ENCODE peak calls at places on chromosomes 5 and 9, in six cellular contexts. K is suprapubic skin, Z is spleen, B is HCT116, V is uterus, U is breast epithelium. I is an unnamed sample.

GRCh38 chr9:19513671-19514275 is 105.0 kb downstream of the ACER2 start:
- DNase-seq in B (no peak), V (no peak), U (no peak), K (no peak), Z (no peak), I (no peak)

GRCh38 chr9:33320568-33321261 is 30.4 kb downstream of the NFX1 start:
- DNase-seq in U (no peak), V (no peak), B (no peak), Z (no peak), K (no peak), I (no peak)

GRCh38 chr5:139481580-139482049 is 943 bp downstream of the STING1 start:
- DNase-seq in B (no peak), Z (peak; percentile 78), U (no peak), K (no peak), V (peak; percentile 38), I (no peak)

GRCh38 chr5:37043693-37044092 is 167.1 kb downstream of the NIPBL start:
- DNase-seq in K (no peak), V (no peak), U (no peak), Z (no peak), B (no peak), I (no peak)

GRCh38 chr5:125450803-125451202 is 704.4 kb upstream of the ZNF608 start:
- DNase-seq in K (no peak), V (no peak), U (no peak), Z (no peak), B (no peak), I (no peak)

GRCh38 chr5:172699999-172700685 is 59.1 kb downstream of the NEURL1B start:
- DNase-seq in B (no peak), V (no peak), Z (peak; percentile 55), K (no peak), U (no peak), I (no peak)

GRCh38 chr5:58281189-58281588 is 178.7 kb downstream of the PLK2 start:
- DNase-seq in B (no peak), V (no peak), K (no peak), Z (no peak), U (no peak), I (no peak)

GRCh38 chr5:149837680-149838269 is 106.8 kb downstream of the PDE6A start:
- DNase-seq in B (peak; percentile 54), U (peak; percentile 68), V (no peak), K (no peak), Z (peak; percentile 72), I (peak; percentile 26)

GRCh38 chr5:110086658-110087388 is 397.1 kb downstream of the MAN2A1 start:
- DNase-seq in K (peak; percentile 81), B (no peak), U (no peak), V (peak; percentile 16), Z (no peak), I (peak; percentile 73)

GRCh38 chr5:94524841-94525697 is 93.3 kb downstream of the KIAA0825 start:
- DNase-seq in B (peak; percentile 32), K (no peak), U (no peak), V (no peak), Z (no peak), I (no peak)

DNA sequence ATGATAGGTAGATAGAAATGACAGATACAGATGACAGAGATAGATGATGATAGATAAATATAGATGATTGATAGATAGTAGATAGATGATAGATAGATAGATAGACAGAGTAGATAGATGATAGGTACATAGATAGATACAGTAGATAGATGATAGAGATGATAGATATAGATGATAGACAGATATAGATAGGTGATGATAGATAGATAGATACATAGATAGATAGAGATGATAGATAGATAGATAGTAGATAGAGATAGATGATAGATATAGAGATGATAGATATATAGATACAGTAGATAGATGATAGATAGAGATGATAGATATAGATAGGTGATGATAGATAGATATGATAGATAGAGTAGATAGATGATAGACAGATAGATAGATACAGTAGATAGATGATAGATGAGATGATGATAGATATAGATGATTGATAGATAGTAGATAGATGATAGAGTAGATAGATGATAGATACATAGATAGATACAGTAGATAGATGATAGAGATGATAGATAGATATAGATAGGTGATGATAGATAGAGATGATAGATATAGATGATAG is 95.7 kb upstream of the SMIM23 start:
- DNase-seq in K (no peak), B (no peak), U (no peak), Z (no peak), V (no peak), I (no peak)
- TF ChIP-seq CTCF in K (no peak), B (no peak), U (no peak), Z (no peak), V (no peak), I (no peak)

GRCh38 chr5:54205453-54205852 is 104.9 kb downstream of the ARL15 start:
- DNase-seq in Z (no peak), B (no peak), V (no peak), K (no peak), U (no peak), I (no peak)

GRCh38 chr5:54205918-54206317 is 104.5 kb downstream of the ARL15 start:
- DNase-seq in V (no peak), Z (no peak), B (no peak), U (no peak), K (no peak), I (no peak)

GRCh38 chr5:54207566-54207965 is 102.8 kb downstream of the ARL15 start:
- DNase-seq in V (no peak), U (no peak), Z (no peak), B (no peak), K (no peak), I (no peak)

GRCh38 chr5:54211912-54212311 is 98.5 kb downstream of the ARL15 start:
- DNase-seq in K (no peak), U (no peak), Z (no peak), B (no peak), V (no peak), I (no peak)

DNA sequence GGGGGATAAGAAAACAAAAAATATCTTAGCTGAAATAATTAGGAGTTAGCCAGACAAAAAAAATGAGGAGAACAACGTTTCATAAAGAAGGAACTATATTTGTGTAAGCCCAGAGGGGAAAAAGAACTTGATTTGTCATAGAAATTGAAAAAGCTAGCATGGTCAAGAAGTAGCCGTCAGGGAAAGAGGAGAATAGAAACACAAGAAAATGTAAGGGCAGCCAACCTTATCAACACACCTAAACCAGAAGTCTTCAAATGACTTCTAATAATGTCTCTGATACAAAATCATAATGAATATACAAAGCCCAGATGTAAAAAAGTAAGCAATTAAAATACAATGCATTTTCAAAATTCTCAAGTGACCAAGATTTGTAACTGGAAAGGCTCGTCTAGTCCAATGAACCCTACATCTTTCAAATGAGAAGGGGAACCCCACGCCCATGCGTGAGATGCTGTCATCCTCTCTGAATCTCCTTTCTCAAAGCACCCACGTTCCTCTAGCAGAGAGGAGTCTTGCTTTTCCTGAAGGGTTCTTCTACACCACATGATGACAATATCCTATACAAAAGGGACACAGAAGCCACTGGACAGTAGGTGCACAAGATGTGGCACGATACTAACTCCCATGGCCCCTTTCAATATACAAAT is 103.7 kb downstream of the ARL15 start:
- DNase-seq in B (no peak), Z (no peak), K (no peak), V (no peak), U (no peak), I (no peak)
- H3K27ac ChIP-seq in B (no peak overlapping the region), Z (no peak overlapping the region), K (no peak overlapping the region), V (no peak overlapping the region), U (no peak overlapping the region), I (no peak overlapping the region)

GRCh38 chr9:131308452-131308851 is 18.9 kb downstream of the PLPP7 start:
- DNase-seq in K (peak; percentile 65), Z (no peak), B (no peak), U (no peak), V (no peak), I (no peak)
- TF ChIP-seq POLR2A in K (no peak), Z (no peak), B (no peak), U (no peak), V (no peak), I (no peak)

DNA sequence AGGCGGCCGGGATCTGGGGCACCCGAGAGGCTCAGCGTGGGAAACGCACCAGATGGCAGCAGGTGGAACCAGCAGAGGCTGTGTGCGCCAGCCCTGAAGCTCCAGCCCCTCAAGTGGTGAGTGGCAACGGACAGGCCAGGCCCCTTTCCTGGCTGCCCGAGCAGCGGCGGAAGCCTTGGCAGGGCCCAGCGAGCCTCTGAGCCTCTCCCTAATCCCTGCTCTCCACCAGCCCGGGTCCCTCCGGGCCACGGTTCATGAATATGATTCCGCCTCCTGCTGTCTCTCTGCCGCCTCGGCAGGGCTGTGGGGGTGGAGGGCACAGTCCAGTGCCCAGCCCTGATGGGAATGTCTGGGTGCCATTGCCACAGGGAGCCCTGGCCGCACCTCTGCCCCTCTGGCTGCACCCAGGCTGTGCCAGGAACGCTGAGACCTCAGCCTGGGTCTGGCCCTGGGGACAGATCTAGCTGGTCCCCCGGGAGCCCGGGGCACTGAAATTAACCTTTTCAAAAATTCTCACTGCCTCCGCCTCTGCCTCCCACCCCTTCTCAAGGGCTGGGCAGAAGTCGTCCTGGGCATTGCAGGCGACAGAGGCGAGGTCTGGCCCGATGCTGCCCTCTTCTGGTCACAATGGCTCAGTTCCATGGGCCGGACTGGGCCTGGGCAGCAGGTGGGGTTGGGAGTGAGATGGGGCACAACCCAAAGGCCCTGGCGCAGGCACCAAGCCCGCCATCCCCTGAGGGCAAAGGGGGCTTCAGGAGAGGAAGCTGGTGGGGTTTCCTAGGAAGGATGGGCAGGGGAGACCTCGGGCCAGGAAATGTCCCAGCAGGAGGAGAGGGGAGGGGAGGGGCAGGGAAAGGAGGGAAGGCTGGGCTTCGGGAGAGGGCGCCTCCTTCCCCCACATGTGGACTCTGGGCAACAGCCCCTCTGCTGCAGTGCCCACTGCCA is 20.3 kb downstream of the CCDC187 start:
- DNase-seq in Z (peak; percentile 94), V (peak; percentile 70), B (peak; percentile 54), U (peak; percentile 79), K (no peak), I (peak; percentile 61)
- TF ChIP-seq CTCF in Z (peak; percentile 85), V (peak; percentile 70), B (peak; percentile 94), U (peak; percentile 69), K (peak; percentile 58), I (peak; percentile 87)

DNA sequence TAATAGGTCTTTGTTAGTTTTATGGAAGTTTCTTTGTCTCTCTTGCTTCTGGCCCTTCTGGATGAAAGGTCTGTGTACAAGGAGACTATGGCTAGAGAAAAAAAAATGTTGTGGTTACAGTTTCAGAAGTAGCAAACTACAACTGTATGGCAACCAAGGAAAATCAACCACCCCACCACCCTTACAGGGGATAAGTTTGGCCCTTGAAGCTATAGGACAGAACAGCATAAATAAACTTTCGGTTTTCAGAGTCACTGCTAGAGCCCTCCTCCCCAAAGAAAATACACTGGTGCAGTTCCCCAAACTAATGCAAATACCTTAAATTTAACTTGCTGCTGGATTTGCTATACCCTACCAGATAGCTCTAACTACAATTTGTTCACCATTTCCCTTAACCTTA is 1216.7 kb downstream of the EFNA5 start:
- DNase-seq in V (no peak), B (no peak), K (no peak), U (no peak), Z (no peak), I (no peak)
- H3K27ac ChIP-seq in V (no peak overlapping the region), B (no peak overlapping the region), K (no peak overlapping the region), U (no peak overlapping the region), Z (no peak overlapping the region), I (no peak overlapping the region)

GRCh38 chr9:113675475-113675941 is 200.6 kb upstream of the ZNF618 start:
- DNase-seq in K (peak; percentile 87), Z (no peak), V (peak; percentile 78), U (no peak), B (no peak), I (peak; percentile 23)
- TF ChIP-seq POLR2A in K (no peak), Z (no peak), V (no peak), U (no peak), B (no peak), I (no peak)